ENCODE peak calls at places on chromosomes 5 and 9, in five cellular contexts. X, I, Q, U and C are unnamed samples.

GRCh38 chr5:124126504-124127240 is 614.7 kb downstream of the CSNK1G3 start:
- DNase-seq in X (no peak), I (no peak), Q (no peak), U (no peak), C (no peak)

GRCh38 chr5:103808464-103809106 is 246.0 kb upstream of the NUDT12 start:
- DNase-seq in X (peak), I (peak), Q (peak), U (peak), C (peak)

GRCh38 chr5:108003178-108003577 is 332.4 kb upstream of the EFNA5 start:
- DNase-seq in X (peak), I (no peak), Q (no peak), U (no peak), C (no peak)

GRCh38 chr5:126511961-126512360 is 83.1 kb downstream of the ALDH7A1 start:
- DNase-seq in X (no peak), I (no peak), Q (peak), U (no peak), C (no peak)

GRCh38 chr5:124330595-124330994 is 415.8 kb downstream of the ZNF608 start:
- DNase-seq in X (no peak), I (no peak), Q (no peak), U (no peak), C (no peak)

GRCh38 chr5:88833371-88834107 is 49.4 kb downstream of the MEF2C start:
- DNase-seq in X (peak), I (no peak), Q (no peak), U (peak), C (no peak)

GRCh38 chr5:23412515-23412914 is 94.9 kb upstream of the PRDM9 start:
- DNase-seq in X (no peak), I (no peak), Q (no peak), U (no peak), C (no peak)

GRCh38 chr9:120711841-120712538 is 2.3 kb downstream of the MEGF9 start:
- DNase-seq in X (no peak), I (peak), Q (no peak), U (no peak), C (no peak)

GRCh38 chr9:6133346-6134063 is 82.1 kb upstream of the IL33 start:
- DNase-seq in X (no peak), I (no peak), Q (no peak), U (no peak), C (no peak)

GRCh38 chr9:136619742-136620440 is 42.8 kb upstream of the EGFL7 start:
- DNase-seq in X (peak), I (peak), Q (peak), U (no peak), C (no peak)

GRCh38 chr5:95729115-95730010 is 1.8 kb upstream of the RHOBTB3 start:
- DNase-seq in X (no peak), I (peak), Q (no peak), U (no peak), C (no peak)

GRCh38 chr9:107685901-107686300 is 196.3 kb upstream of the KLF4 start:
- DNase-seq in X (no peak), I (no peak), Q (no peak), U (no peak), C (no peak)

GRCh38 chr9:84136119-84136868 is 155.7 kb downstream of the RMI1 start:
- DNase-seq in X (peak), I (peak), Q (no peak), U (peak), C (no peak)

GRCh38 chr5:94153736-94154450 is 412.5 kb upstream of the POU5F2 start:
- DNase-seq in X (peak), I (no peak), Q (no peak), U (no peak), C (no peak)

DNA sequence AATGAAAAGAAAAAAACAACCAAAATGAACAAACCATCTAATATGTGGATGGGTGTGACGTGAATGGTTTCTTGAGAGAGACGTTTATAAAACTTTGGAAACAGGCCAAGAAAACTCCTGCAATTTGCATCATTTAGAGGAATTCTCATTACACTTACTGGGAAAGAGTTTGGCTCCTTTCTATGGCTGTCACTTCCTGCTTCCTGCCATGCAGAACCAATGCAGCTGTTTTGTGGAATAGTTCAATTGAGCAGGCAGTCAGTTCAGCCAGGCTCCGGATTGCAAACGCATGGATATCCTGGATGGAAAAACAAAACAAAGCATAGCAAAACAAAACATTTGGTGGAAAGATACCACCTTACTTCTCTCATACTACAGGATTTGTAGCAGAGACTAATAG is 36.6 kb downstream of the FAM114A2 start:
- DNase-seq in X (peak), I (no peak), Q (no peak), U (no peak), C (no peak)
- H2AK5ac ChIP-seq in X (no peak), I (no peak), Q (no peak), U (no peak), C (no peak)

GRCh38 chr5:80705216-80705769 is 50.5 kb upstream of the DHFR start:
- DNase-seq in X (no peak), I (no peak), Q (no peak), U (no peak), C (no peak)
- H4K8ac ChIP-seq in X (peak), I (no peak), Q (no peak), U (no peak), C (no peak)

DNA sequence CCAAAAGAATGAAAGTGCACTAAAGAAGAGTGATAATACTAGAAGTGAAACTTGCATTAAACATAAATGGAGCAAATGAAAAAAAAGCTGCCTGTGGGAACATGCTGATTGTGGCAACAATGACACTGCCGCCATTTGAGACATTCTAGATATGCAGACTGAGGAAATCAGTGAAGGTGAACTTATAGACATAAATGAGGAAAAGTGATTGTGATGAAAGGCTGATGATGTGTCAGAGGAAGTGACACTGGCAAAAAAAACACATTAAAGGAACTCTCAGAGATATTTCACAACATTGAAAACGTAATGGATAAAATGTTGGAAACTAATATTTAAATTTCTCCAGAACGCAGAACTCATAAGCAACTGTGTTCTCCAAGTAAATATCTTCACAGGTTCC is 1.2 kb downstream of the ERCC8 start:
- DNase-seq in X (no peak), I (peak), Q (no peak), U (no peak), C (no peak)
- H3K4me3 ChIP-seq in X (no peak), I (no peak), Q (peak), U (no peak), C (no peak)

GRCh38 chr5:151703780-151704179 is 17.1 kb upstream of the SPARC start:
- DNase-seq in X (no peak), I (no peak), Q (no peak), U (no peak), C (no peak)
- H2AK5ac ChIP-seq in X (no peak), I (no peak), Q (no peak), U (no peak), C (no peak)

DNA sequence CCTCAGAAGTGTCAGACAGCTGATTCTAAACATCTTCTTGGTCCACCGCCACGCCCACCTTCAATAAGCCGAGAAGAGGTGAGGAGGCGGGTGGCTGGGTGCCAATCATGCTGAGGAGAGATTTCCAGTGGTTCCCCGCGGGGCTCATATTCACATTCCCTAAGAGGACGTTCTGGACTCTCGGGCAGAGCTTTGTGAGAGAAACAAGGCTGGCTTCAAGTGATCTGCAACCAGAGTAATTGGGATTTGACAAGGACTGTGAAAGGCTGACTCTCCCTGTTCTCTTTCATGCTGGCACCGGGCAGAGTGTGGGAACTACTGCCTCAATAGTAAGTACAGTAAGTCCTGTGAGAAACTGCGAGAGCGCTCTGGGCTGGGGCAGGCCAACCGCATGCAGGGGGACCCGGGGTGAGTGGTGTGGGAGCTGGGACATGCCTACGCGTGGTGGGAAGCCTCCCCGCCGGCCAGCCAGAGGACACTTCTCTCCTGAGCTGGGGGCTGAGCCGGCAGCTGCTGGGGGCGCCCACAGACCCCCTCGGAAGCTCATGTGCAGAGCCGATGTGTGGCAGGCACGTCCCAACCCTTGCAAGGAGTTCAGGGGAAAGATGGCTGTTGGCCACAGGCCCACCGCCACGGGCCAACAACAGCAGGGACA is 110.9 kb downstream of the LIFR start:
- DNase-seq in X (no peak), I (no peak), Q (no peak), U (no peak), C (no peak)
- H4K8ac ChIP-seq in X (no peak), I (no peak), Q (no peak), U (no peak), C (no peak)

DNA sequence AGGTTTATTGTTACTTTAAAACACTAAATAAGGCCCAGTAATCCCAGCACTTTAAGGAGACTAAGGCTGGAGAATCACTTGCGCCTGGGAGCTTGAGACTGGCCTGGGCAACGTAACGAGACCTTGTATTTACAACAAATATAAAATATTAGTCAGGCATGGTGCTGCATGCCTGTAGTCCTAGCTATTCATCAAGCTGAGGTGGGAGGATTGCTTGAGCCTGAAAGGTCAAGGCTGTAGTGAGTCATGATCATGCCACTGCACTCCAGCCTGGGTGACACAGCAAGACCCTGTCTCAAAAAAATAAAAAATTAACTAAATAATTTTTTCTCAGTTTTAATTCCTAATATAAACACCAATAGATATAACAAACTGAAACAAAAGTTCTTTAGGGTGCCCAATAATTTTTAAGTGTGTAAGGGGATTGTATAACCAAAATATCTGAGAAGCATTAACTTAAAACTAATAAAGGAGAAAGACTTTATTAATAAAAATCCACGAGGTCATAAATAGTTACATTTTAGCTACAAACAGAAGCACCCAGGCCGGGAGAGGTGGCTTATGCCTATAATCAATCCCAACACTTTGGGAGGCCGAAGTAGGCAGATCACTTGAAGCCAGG is 32.7 kb downstream of the FAM13B start:
- DNase-seq in X (peak), I (no peak), Q (no peak), U (peak), C (no peak)
- H3K4me3 ChIP-seq in X (no peak), I (no peak), Q (no peak), U (no peak), C (no peak)

GRCh38 chr9:103371152-103371551 is 376.0 kb downstream of the CYLC2 start:
- DNase-seq in X (no peak), I (no peak), Q (no peak), U (no peak), C (no peak)
- H2AK5ac ChIP-seq in X (no peak), I (no peak), Q (no peak), U (no peak), C (no peak)

GRCh38 chr9:128203842-128204551 is 818 bp downstream of the DNM1 start:
- DNase-seq in X (peak), I (no peak), Q (peak), U (peak), C (peak)
- H4K8ac ChIP-seq in X (peak), I (peak), Q (no peak), U (no peak), C (no peak)

GRCh38 chr5:176809544-176810083 is 745 bp upstream of the UNC5A start:
- DNase-seq in X (no peak), I (no peak), Q (peak), U (peak), C (no peak)

GRCh38 chr5:176810084-176810597 is at the start of gene UNC5A:
- DNase-seq in X (peak), I (peak), Q (peak), U (peak), C (peak)

GRCh38 chr5:176812269-176813259 is 2.2 kb downstream of the UNC5A start:
- DNase-seq in X (no peak), I (peak), Q (peak), U (peak), C (peak)

GRCh38 chr5:176813587-176814312 is 3.4 kb downstream of the UNC5A start:
- DNase-seq in X (no peak), I (no peak), Q (no peak), U (no peak), C (no peak)

DNA sequence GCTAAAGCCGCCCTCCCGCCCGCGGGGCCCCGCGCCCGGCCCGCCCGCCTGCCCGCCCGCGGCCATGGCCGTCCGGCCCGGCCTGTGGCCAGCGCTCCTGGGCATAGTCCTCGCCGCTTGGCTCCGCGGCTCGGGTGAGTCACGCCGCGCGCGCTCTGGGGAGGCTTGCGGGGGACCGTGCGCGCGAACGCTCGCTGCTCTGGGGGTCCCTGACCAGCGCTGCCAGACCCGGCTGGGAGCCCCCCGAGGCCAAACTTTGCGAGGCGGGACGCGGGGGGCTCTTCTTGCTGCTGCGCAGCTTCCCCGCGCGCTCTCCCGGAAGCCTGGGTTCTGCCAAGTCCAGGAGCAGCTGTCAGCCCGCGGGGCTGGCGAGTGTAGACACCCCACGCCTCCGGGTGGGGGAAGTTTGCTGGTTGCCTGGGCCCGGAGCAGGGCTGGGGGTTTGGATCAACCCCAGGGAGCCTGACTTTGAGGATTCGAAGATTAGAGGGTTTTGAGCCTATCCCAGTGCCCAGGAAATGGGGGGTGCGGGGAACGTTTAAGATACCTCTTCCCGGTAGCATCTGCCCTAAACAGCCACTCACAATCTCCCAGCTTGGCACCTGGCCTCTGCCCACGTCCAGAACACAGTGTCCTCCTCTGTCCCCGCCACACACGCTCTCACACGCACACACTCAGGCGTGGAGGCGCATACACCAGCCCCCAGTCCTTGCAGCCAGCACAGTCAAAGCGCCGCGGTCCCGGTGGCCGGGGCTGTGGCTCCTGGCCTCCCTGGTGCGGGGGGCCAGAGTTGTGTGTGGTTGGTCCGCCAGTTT is 535 bp downstream of the UNC5A start:
- DNase-seq in X (no peak), I (no peak), Q (peak), U (no peak), C (no peak)
- H3K4me3 ChIP-seq in X (no peak), I (peak), Q (peak), U (no peak), C (peak)

GRCh38 chr5:2008851-2009629 is 126.3 kb upstream of the IRX4 start:
- DNase-seq in X (no peak), I (no peak), Q (peak), U (no peak), C (no peak)
- H2AK5ac ChIP-seq in X (no peak), I (no peak), Q (no peak), U (no peak), C (peak)